ENCODE peak calls at places on chromosomes 13 and 19, in nine cellular contexts. S is thoracic aorta; K is adipocyte; D is NCI-H1417; R is heart left ventricle; P is iris pigment epithelial cell; H is stimulated activated CD4-positive, alpha-beta T cell treated with anti-CD3 and anti-CD28 coated beads, Interleukin-1b, Interleukin-23, amount 100 ng/mL, for 1 hour; T is T-helper 9 cell; X is midbrain. F is an unnamed sample.

GRCh38 chr19:16588824-16589577 is 16.8 kb upstream of the SLC35E1 start:
- DNase-seq in P (no peak), D (no peak), H (no peak), K (no peak), R (no peak), S (no peak), X (no peak), T (no peak), F (no peak)

GRCh38 chr13:33184530-33184929 is 101.0 kb downstream of the STARD13 start:
- DNase-seq in K (no peak), D (no peak), T (no peak), H (no peak), P (no peak), R (no peak), S (no peak), X (no peak), F (no peak)

GRCh38 chr19:40623403-40624239 is 22.5 kb downstream of the LTBP4 start:
- DNase-seq in S (no peak), P (no peak), H (no peak), K (no peak), R (peak; percentile 41), X (no peak), D (peak; percentile 97), T (no peak), F (peak; percentile 18)

GRCh38 chr19:8004001-8004400 is 1.4 kb downstream of the ELAVL1 start:
- DNase-seq in T (no peak), H (no peak), P (no peak), X (no peak), D (no peak), K (no peak), R (no peak), S (no peak), F (no peak)

GRCh38 chr13:49248433-49249002 is 793 bp downstream of the CDADC1 start:
- DNase-seq in D (peak; percentile 41), H (no peak), X (peak; percentile 37), T (no peak), R (peak; percentile 25), S (no peak), P (peak; percentile 60), K (no peak), F (peak; percentile 29)

GRCh38 chr19:16482745-16483144 is 11.0 kb upstream of the EPS15L1 start:
- DNase-seq in K (no peak), R (no peak), D (no peak), T (no peak), H (no peak), X (no peak), P (no peak), S (no peak), F (no peak)

GRCh38 chr19:8238251-8238650 is 29.1 kb downstream of the CERS4 start:
- DNase-seq in P (no peak), K (no peak), T (no peak), R (no peak), H (no peak), S (no peak), X (no peak), D (no peak), F (no peak)

GRCh38 chr13:75371223-75371622 is 110.7 kb downstream of the TBC1D4 start:
- DNase-seq in R (no peak), H (no peak), X (no peak), T (no peak), D (no peak), S (no peak), P (no peak), K (no peak), F (no peak)

GRCh38 chr13:41746259-41746658 is 214.7 kb downstream of the VWA8 start:
- DNase-seq in T (no peak), H (no peak), R (no peak), S (no peak), K (peak; percentile 57), P (peak; percentile 75), X (no peak), D (no peak), F (peak; percentile 79)

GRCh38 chr13:97537110-97537509 is 103.1 kb downstream of the RAP2A start:
- DNase-seq in R (no peak), S (no peak), T (no peak), K (no peak), H (no peak), X (no peak), P (no peak), D (no peak), F (no peak)

GRCh38 chr19:3700242-3701032 is at the start of gene PIP5K1C:
- DNase-seq in T (peak; percentile 95), H (peak; percentile 96), R (peak; percentile 92), S (peak; percentile 41), P (peak; percentile 79), K (peak; percentile 96), X (peak; percentile 88), D (peak; percentile 93), F (peak; percentile 78)

GRCh38 chr19:10625003-10625761 is at the start of gene SLC44A2:
- DNase-seq in X (peak; percentile 89), D (no peak), R (peak; percentile 89), K (peak; percentile 90), S (no peak), H (no peak), P (peak; percentile 65), T (no peak), F (peak; percentile 35)

GRCh38 chr19:11949201-11949600 is 15.6 kb upstream of the ZNF763 start:
- DNase-seq in P (peak; percentile 9), R (no peak), T (no peak), D (no peak), H (no peak), X (no peak), S (no peak), K (no peak), F (peak; percentile 7)

GRCh38 chr19:49999371-50000010 is 25.7 kb downstream of the VRK3 start:
- DNase-seq in R (no peak), P (peak; percentile 18), X (no peak), S (no peak), T (no peak), D (no peak), H (no peak), K (no peak), F (no peak)

GRCh38 chr19:29798783-29799182 is 13.0 kb upstream of the CCNE1 start:
- DNase-seq in P (peak; percentile 60), D (no peak), X (no peak), H (no peak), T (no peak), K (peak; percentile 57), R (no peak), S (no peak), F (peak; percentile 60)

GRCh38 chr13:109840201-109840892 is 54.0 kb upstream of the IRS2 start:
- DNase-seq in H (no peak), S (no peak), P (peak; percentile 74), K (peak; percentile 54), R (no peak), D (no peak), T (no peak), X (no peak), F (peak; percentile 56)

GRCh38 chr13:114109646-114110045 is 22.8 kb downstream of the RASA3 start:
- DNase-seq in P (no peak), D (peak; percentile 73), T (no peak), K (no peak), X (no peak), R (no peak), S (no peak), H (no peak), F (no peak)

GRCh38 chr19:40445945-40446784 is 2.0 kb upstream of the SERTAD3 start:
- DNase-seq in S (no peak), K (no peak), T (no peak), X (no peak), H (no peak), P (peak; percentile 34), R (no peak), D (no peak), F (no peak)

GRCh38 chr13:79581870-79582315 is 100.9 kb downstream of the NDFIP2 start:
- DNase-seq in H (no peak), R (peak; percentile 71), T (no peak), K (peak; percentile 62), D (no peak), S (no peak), P (peak; percentile 28), X (peak; percentile 12), F (peak; percentile 3)

GRCh38 chr13:67383358-67383757 is 153.2 kb upstream of the PCDH9 start:
- DNase-seq in K (peak; percentile 52), T (no peak), X (no peak), R (no peak), S (no peak), D (no peak), P (peak; percentile 85), H (no peak), F (peak; percentile 17)

GRCh38 chr13:105598551-105598950 is 936.9 kb downstream of the EFNB2 start:
- DNase-seq in X (no peak), S (no peak), K (peak; percentile 79), R (no peak), H (no peak), P (peak; percentile 81), T (no peak), D (no peak), F (peak; percentile 52)

GRCh38 chr19:49359851-49360845 is 2.1 kb downstream of the TEAD2 start:
- DNase-seq in D (no peak), T (no peak), K (peak; percentile 2), H (no peak), X (no peak), P (no peak), S (no peak), R (no peak), F (no peak)

GRCh38 chr13:49733181-49733951 is 42.1 kb upstream of the EBPL start:
- DNase-seq in T (no peak), D (no peak), S (no peak), P (peak; percentile 6), X (no peak), K (no peak), R (no peak), H (no peak), F (peak; percentile 27)

GRCh38 chr13:31409678-31410356 is 210.0 kb downstream of the B3GLCT start:
- DNase-seq in H (no peak), T (no peak), R (no peak), K (peak; percentile 40), S (no peak), D (no peak), X (no peak), P (peak; percentile 5), F (no peak)

GRCh38 chr19:8905342-8905741 is 73.2 kb downstream of the MBD3L1 start:
- DNase-seq in T (no peak), D (no peak), X (no peak), S (no peak), R (no peak), P (no peak), K (no peak), H (no peak), F (no peak)

GRCh38 chr13:76522083-76522755 is 364.0 kb downstream of the KCTD12 start:
- DNase-seq in H (no peak), S (no peak), R (no peak), D (peak; percentile 22), P (peak; percentile 57), T (no peak), K (peak; percentile 51), X (no peak), F (peak; percentile 37)

GRCh38 chr19:39335168-39335567 is 675 bp downstream of the GMFG start:
- DNase-seq in R (no peak), T (no peak), K (no peak), X (no peak), S (no peak), H (no peak), D (no peak), P (no peak), F (no peak)

GRCh38 chr19:11446652-11447301 is 11.3 kb downstream of the PRKCSH start:
- DNase-seq in H (no peak), X (peak; percentile 89), K (peak; percentile 63), P (no peak), T (peak; percentile 49), R (peak; percentile 54), S (no peak), D (peak; percentile 3), F (no peak)

GRCh38 chr19:6417713-6418561 is 6.7 kb downstream of the KHSRP start:
- DNase-seq in P (no peak), D (no peak), S (no peak), K (peak; percentile 24), T (no peak), H (no peak), R (no peak), X (peak; percentile 43), F (peak; percentile 5)

F was measured in IMR-90.